ENCODE peak calls at places on chromosomes 11 and 22, in nine cellular contexts. Z, P, L, W, J, N, C, A and S are unnamed samples.

GRCh38 chr22:47836957-47837356 is 1074.5 kb downstream of the TBC1D22A start:
- DNase-seq in Z (peak), A (no peak), J (no peak), C (peak), L (no peak), N (no peak), W (peak), P (no peak), S (peak)

GRCh38 chr11:63937713-63938480 is 905 bp upstream of the NAA40 start:
- DNase-seq in W (no peak), A (no peak), C (no peak), P (peak), L (no peak), Z (peak), N (no peak), J (no peak), S (no peak)

GRCh38 chr11:32385998-32386397 is 49.3 kb downstream of the WT1 start:
- DNase-seq in A (no peak), L (peak), C (peak), W (peak), J (no peak), P (peak), Z (peak), N (no peak), S (peak)

GRCh38 chr11:61551630-61552029 is 29.2 kb downstream of the SYT7 start:
- DNase-seq in A (no peak), C (peak), Z (peak), P (no peak), J (no peak), N (no peak), L (no peak), W (peak), S (peak)

GRCh38 chr11:24516658-24517057 is 19.8 kb downstream of the LUZP2 start:
- DNase-seq in C (no peak), Z (no peak), N (no peak), W (no peak), J (no peak), L (no peak), P (no peak), A (no peak), S (no peak)

GRCh38 chr11:95154514-95154913 is 64.9 kb downstream of the ENDOD1 start:
- DNase-seq in P (peak), J (peak), N (no peak), C (peak), Z (peak), A (no peak), W (peak), L (peak), S (peak)

GRCh38 chr11:61955031-61955415 is 4.9 kb downstream of the BEST1 start:
- DNase-seq in P (peak), A (peak), L (no peak), N (no peak), Z (no peak), C (peak), J (no peak), W (peak), S (peak)

GRCh38 chr11:54930930-54931329 is 224.3 kb downstream of the OR4A5 start:
- DNase-seq in L (no peak), N (no peak), Z (no peak), C (no peak), J (no peak), W (no peak), P (no peak), A (no peak), S (no peak)

GRCh38 chr11:34825315-34825669 is 90.9 kb downstream of the APIP start:
- DNase-seq in W (no peak), J (no peak), P (no peak), Z (peak), C (no peak), A (no peak), N (no peak), L (no peak), S (no peak)

GRCh38 chr11:6321961-6322362 is 1.7 kb upstream of the CAVIN3 start:
- DNase-seq in L (no peak), J (no peak), N (no peak), P (peak), W (peak), Z (peak), C (peak), A (no peak), S (peak)

GRCh38 chr11:67504023-67504949 is 877 bp downstream of the PITPNM1 start:
- DNase-seq in L (no peak), J (no peak), C (peak), P (peak), W (no peak), Z (peak), A (no peak), N (no peak), S (no peak)

GRCh38 chr11:121429556-121429955 is 22.6 kb upstream of the SORL1 start:
- DNase-seq in W (no peak), C (no peak), P (no peak), J (no peak), L (no peak), N (no peak), Z (no peak), A (no peak), S (no peak)

GRCh38 chr11:92838655-92839334 is 130.7 kb upstream of the MTNR1B start:
- DNase-seq in C (peak), P (peak), W (no peak), A (no peak), N (no peak), Z (no peak), J (no peak), L (no peak), S (no peak)

GRCh38 chr11:25615076-25615475 is 716.9 kb upstream of the ANO3 start:
- DNase-seq in A (no peak), W (no peak), P (no peak), C (no peak), L (no peak), Z (no peak), N (no peak), J (no peak), S (no peak)

GRCh38 chr22:33921576-33922181 is 1.4 kb upstream of the LARGE1 start:
- DNase-seq in A (peak), C (peak), W (peak), L (no peak), P (peak), N (peak), J (peak), Z (no peak), S (peak)

GRCh38 chr11:45576461-45577215 is 88.8 kb downstream of the CHST1 start:
- DNase-seq in C (no peak), W (peak), L (no peak), P (no peak), J (no peak), Z (no peak), A (no peak), N (no peak), S (no peak)

DNA sequence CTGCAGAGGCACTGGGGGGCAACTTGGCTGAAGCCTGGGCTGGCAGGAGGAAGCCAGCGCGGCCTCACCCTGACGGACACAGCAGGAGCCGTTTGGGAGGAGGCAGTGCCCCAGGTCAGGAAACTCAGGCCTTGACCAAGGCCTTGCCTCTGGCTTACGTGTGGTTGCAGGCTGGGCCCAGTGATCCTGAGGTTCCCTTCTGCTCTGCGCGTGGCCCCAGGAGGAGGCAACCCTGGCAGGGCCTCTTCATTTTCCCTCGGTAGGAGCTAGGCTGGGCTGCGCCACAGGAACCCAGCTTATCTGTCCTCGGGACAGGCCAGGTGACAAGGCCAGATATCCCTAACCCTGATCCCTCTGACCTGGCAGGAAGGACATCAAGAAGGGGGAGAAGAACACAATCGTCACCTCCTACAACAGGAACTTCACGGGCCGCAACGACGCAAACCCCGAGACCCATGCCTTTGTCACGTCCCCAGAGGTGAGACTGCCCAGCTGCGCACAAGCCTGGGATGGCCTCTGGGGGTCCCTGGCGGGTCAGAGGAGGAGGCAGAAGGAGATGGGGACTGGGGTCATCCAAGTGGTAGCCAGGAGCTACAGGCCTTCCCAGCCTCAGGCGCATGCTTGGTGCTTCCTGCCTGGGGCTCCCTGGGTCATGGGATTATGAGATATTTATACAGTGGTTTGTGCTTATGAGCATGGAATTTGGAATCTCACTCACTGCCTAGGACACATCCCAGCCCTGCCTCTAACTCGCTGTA is 20.6 kb downstream of the POLR3H start:
- DNase-seq in Z (no peak), W (peak), A (no peak), N (no peak), C (peak), L (peak), J (no peak), P (peak), S (peak)
- TF ChIP-seq CTCF in Z (no peak), W (no peak), A (peak), N (no peak), C (no peak), L (no peak), J (no peak), P (peak), S (no peak)

DNA sequence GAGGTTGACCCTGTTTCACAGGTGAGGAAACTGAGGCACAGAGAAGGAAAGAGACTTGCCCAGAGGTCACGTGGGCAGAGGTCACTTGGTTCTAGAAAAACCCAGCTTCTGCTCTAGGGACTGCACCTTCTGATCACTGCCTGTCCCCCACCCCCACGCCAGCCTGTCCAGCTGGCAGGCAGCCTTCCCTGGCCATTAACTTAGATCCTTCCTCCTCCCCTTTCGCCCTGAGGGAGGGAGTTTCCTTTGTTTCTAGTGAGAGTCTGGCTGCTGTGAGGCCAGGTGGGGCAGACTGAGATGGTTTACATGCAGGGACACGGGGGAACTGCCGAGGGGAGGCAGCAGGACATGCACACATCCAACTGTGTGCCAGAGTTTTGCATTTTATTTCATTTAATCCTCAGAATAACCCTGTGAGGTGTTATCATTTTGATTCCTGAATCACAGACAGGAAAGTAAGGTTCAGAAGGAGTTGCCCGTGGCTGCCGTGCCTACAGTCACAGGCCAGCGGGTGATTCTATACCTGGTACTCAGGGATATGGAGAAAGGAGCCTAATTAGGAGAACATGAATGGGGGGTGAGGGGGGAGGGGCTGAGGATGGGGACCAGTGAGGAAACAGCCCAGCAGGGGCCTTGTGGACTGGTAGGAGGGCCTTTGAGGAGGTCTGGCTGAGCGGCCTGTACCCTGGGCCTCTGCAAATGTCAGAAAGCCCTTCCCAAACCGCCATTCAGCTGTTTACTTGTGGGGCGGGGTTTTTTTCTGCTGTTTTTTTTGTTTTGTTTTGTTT is 3.4 kb downstream of the FAM83F start:
- DNase-seq in C (no peak), W (no peak), J (no peak), P (peak), N (no peak), A (no peak), L (peak), Z (peak), S (no peak)
- H3K4me3 ChIP-seq in C (no peak), W (no peak), J (no peak), P (peak), N (no peak), A (no peak), L (no peak), Z (no peak), S (no peak)

DNA sequence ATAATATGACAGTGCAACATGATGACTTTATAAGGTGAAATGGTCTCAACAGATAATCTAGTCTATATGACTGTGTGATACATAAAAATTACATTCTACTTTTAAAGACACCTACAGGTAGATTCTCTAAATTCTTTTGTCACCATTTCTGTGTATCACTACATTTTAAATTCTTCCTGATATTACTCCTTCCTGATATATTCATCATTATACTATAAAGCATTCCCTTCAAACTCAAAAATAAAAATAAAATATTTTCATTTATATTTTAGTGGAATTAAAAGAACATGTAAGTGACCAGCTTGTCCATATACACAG is 1062.3 kb downstream of the DLG2 start:
- DNase-seq in C (no peak), W (no peak), L (no peak), N (no peak), J (no peak), A (no peak), Z (no peak), P (no peak), S (no peak)
- TF ChIP-seq CTCF in C (no peak), W (no peak), L (no peak), N (no peak), J (no peak), A (no peak), Z (no peak), P (no peak), S (no peak)

DNA sequence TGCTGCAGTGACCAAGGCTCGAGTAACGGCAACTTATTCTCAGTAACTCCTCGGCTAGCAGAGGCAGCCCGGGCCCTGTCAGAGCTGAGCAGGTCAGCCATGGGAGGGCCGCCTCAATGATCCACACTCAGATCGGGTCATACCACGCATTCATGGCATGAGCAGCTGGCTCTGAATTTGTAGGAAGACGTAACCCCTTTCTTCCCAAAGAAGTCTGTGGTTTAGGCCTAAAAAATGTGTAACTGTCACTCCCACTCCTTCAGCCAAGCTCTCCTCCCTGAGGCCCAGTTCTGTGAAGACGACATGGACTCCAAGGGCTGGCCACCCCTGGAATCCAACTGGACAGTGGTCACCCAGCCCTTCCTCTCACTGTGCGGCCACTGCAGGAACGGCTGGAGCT is 30.0 kb downstream of the PPP2R1B start:
- DNase-seq in A (no peak), W (peak), N (no peak), Z (no peak), P (no peak), L (no peak), J (no peak), C (peak), S (peak)
- H3K4me3 ChIP-seq in A (no peak), W (no peak), N (peak), Z (no peak), P (no peak), L (no peak), J (no peak), C (no peak), S (no peak)

DNA sequence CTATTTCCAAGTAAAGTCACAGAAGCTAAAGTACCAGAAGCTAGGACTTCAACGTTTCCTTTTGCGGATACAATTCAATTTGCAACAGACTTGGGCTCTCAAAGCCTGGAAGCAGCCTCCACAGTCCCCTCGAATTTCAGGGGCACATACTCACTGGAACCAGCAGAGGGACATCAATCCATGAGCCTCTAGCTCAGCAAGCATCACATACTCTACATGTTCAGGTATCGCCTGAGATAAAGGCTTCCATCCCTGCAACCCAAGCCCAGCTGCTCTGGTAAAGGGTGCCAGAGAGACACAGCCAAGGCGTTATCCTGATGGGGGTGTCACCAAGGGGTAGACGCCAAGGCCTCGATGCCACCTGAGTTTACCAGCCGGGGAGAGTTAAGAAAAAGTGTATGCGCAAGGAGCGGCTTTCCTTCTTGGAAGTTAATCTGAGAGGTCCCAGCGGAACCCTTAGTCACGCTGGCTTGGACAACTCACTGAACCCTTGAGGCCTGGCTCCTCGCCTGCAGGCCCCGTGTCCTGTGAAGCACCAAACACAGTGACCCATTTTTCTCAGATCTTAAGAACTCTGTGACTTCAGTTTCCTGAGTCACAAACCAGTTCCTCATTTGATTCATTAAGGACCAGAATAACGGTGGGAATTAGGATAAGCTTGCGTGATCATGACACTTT is 13.0 kb downstream of the LTO1 start:
- DNase-seq in P (peak), N (no peak), Z (no peak), C (no peak), W (peak), J (no peak), A (peak), L (no peak), S (peak)
- TF ChIP-seq CTCF in P (peak), N (no peak), Z (peak), C (peak), W (peak), J (no peak), A (no peak), L (peak), S (peak)